ENCODE peak calls at places on chromosomes 7 and 10, in six cellular contexts. S is body of pancreas, R is heart left ventricle, D is endodermal cell, B is A549, O is K562. M is an unnamed sample. For H3K4me1, the result is how much of the 10 kb centered on the place peaks cover.

GRCh38 chr7:10718768-10719167 is 254.9 kb upstream of the PHF14 start:
- DNase-seq in R (no peak), S (no peak), D (no peak), O (no peak), B (no peak), M (no peak)

GRCh38 chr10:90920986-90921643 is at the start of gene ANKRD1:
- DNase-seq in S (peak), B (peak), D (peak), R (peak), O (no peak), M (peak)

GRCh38 chr7:115548756-115549155 is 481.8 kb downstream of the TFEC start:
- DNase-seq in B (no peak), O (no peak), R (no peak), D (no peak), S (no peak), M (no peak)

GRCh38 chr7:51430480-51431086 is 114.0 kb upstream of the COBL start:
- DNase-seq in D (peak), S (peak), O (peak), B (peak), R (no peak), M (no peak)

GRCh38 chr7:110881731-110882130 is 209.2 kb upstream of the LRRN3 start:
- DNase-seq in S (no peak), O (no peak), D (no peak), B (no peak), R (no peak), M (no peak)

GRCh38 chr7:44046321-44047061 is 2.0 kb downstream of the DBNL start:
- DNase-seq in D (peak), R (no peak), O (peak), S (peak), B (no peak), M (no peak)

GRCh38 chr7:50562126-50562525 is 3.1 kb downstream of the DDC start:
- DNase-seq in S (no peak), D (no peak), B (no peak), R (no peak), O (no peak), M (no peak)

GRCh38 chr7:113159746-113160339 is 41.5 kb upstream of the SMIM30 start:
- DNase-seq in D (peak), B (peak), R (no peak), O (peak), S (peak), M (no peak)

GRCh38 chr10:76210241-76210640 is 778.8 kb downstream of the LRMDA start:
- DNase-seq in D (no peak), S (no peak), R (no peak), B (no peak), O (no peak), M (no peak)

GRCh38 chr7:121360564-121360963 is 31.8 kb downstream of the WNT16 start:
- DNase-seq in R (no peak), S (no peak), B (no peak), O (no peak), D (no peak), M (no peak)

GRCh38 chr10:60967854-60968484 is 24.0 kb upstream of the RHOBTB1 start:
- DNase-seq in O (peak), D (no peak), R (no peak), S (no peak), B (no peak), M (no peak)

GRCh38 chr10:94361161-94361794 is 1.5 kb downstream of the NOC3L start:
- DNase-seq in S (peak), O (no peak), D (no peak), B (peak), R (no peak), M (no peak)

GRCh38 chr10:119206603-119207366 is 586 bp upstream of the GRK5 start:
- DNase-seq in S (peak), R (peak), D (peak), B (peak), O (peak), M (peak)

GRCh38 chr10:18297659-18298058 is 157.4 kb downstream of the CACNB2 start:
- DNase-seq in R (no peak), B (no peak), O (no peak), D (no peak), S (no peak), M (no peak)

GRCh38 chr7:158814637-158815036 is 14.7 kb downstream of the ESYT2 start:
- DNase-seq in B (no peak), D (no peak), R (no peak), S (no peak), O (peak), M (no peak)

GRCh38 chr10:4073912-4074311 is 288.9 kb upstream of the KLF6 start:
- DNase-seq in B (no peak), R (peak), D (no peak), O (no peak), S (no peak), M (peak)

GRCh38 chr10:101995451-101996063 is 60.4 kb downstream of the ARMH3 start:
- DNase-seq in D (no peak), O (no peak), S (peak), R (no peak), B (no peak), M (no peak)

GRCh38 chr10:100729877-100730738 is 15.3 kb upstream of the PAX2 start:
- DNase-seq in D (peak), R (no peak), S (no peak), B (no peak), O (no peak), M (no peak)

GRCh38 chr7:134710511-134710853 is 63.8 kb downstream of the BPGM start:
- DNase-seq in D (no peak), R (no peak), S (no peak), B (no peak), O (no peak), M (no peak)

GRCh38 chr10:16919076-16919972 is 102.1 kb upstream of the RSU1 start:
- DNase-seq in O (no peak), R (no peak), S (no peak), D (no peak), B (no peak), M (no peak)

GRCh38 chr7:111741811-111742240 is 179.5 kb upstream of the IMMP2L start:
- DNase-seq in D (peak), S (peak), O (peak), B (peak), R (peak), M (no peak)

GRCh38 chr10:31171402-31172120 is 139.9 kb upstream of the ZNF438 start:
- DNase-seq in R (peak), B (no peak), D (no peak), S (no peak), O (no peak), M (no peak)

GRCh38 chr7:27873981-27874957 is 134.3 kb downstream of the TAX1BP1 start:
- DNase-seq in D (no peak), O (no peak), B (peak), R (peak), S (peak), M (peak)

GRCh38 chr10:21693418-21693817 is 159.4 kb downstream of the MLLT10 start:
- DNase-seq in B (no peak), D (no peak), S (no peak), O (no peak), R (no peak), M (no peak)

GRCh38 chr10:78042752-78043104 is 9.1 kb downstream of the RPS24 start:
- DNase-seq in B (no peak), O (no peak), S (no peak), D (no peak), R (no peak), M (no peak)

GRCh38 chr7:42993038-42993437 is 60.9 kb downstream of the MRPL32 start:
- DNase-seq in D (peak), B (no peak), O (no peak), R (no peak), S (no peak), M (no peak)
- TF ChIP-seq CTCF in D (peak), B (no peak), O (no peak), R (no peak), S (no peak), M (no peak)

GRCh38 chr10:14438576-14438975 is 107.9 kb upstream of the FRMD4A start:
- DNase-seq in R (no peak), D (no peak), O (no peak), S (no peak), B (no peak), M (no peak)
- H3K4me1 ChIP-seq in R (under half), D (under half), O (under half), S (under half), B (under half), M (under half)

GRCh38 chr7:155210386-155210785 is 87.3 kb upstream of the INSIG1 start:
- DNase-seq in O (no peak), B (no peak), S (no peak), R (no peak), D (no peak), M (no peak)
- TF ChIP-seq CTCF in O (no peak), B (no peak), S (no peak), R (no peak), D (peak), M (no peak)

GRCh38 chr10:103915794-103916193 is 2.2 kb downstream of the STN1 start:
- DNase-seq in S (peak), D (no peak), B (no peak), O (no peak), R (no peak), M (no peak)

GRCh38 chr10:103912759-103913158 is 5.2 kb downstream of the STN1 start:
- DNase-seq in O (no peak), D (no peak), R (no peak), S (no peak), B (no peak), M (no peak)

GRCh38 chr10:103916254-103916653 is 1.7 kb downstream of the STN1 start:
- DNase-seq in O (no peak), B (no peak), R (no peak), S (no peak), D (no peak), M (no peak)

GRCh38 chr10:103910442-103911000 is 7.5 kb downstream of the STN1 start:
- DNase-seq in S (no peak), B (peak), R (no peak), O (no peak), D (no peak), M (no peak)

DNA sequence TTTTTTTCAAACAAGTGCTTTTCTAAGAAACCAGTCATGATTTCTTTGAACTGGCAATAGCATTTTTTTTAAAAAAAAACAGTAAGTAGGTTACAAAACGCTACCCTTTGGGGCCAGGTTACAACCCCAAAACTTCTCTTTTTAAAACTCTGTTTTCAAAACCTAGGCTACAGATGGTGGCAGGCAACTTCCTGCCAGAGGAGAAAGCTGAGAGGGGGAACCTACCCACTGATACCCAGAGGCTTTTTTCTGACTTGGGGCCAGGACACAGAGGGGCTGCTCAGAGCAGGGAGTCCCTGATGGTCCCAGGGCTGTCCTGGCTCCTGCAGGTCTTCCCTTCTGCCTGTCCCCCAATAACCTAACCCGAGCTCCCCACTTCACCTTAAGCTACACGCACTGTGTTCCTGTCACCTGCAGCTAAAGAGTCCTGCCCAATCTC is 6.9 kb downstream of the STN1 start:
- DNase-seq in O (peak), S (no peak), D (no peak), B (no peak), R (no peak), M (no peak)
- H3K4me1 ChIP-seq in O (under half), S (under half), D (under half), B (under half), R (under half), M (under half)

GRCh38 chr7:33757563-33758165 is 147.7 kb upstream of the BMPER start:
- DNase-seq in R (no peak), O (peak), D (no peak), S (peak), B (peak), M (no peak)
- TF ChIP-seq CTCF in R (peak), O (no peak), D (peak), S (peak), B (peak), M (peak)

M was measured in psoas muscle.